ENCODE peak calls at places on chromosomes 12 and 14, in four cellular contexts. One of them, this sample, is unnamed.

GRCh38 chr14:57205953-57206352 is 62.8 kb downstream of the EXOC5 start:
- DNase-seq in uterus: no peak
- DNase-seq in transverse colon: no peak
- DNase-seq in cardiac muscle cell: no peak
- DNase-seq in this sample: no peak

GRCh38 chr14:95943699-95944098 is 67.1 kb downstream of the TUNAR start:
- DNase-seq in uterus: no peak
- DNase-seq in transverse colon: no peak
- DNase-seq in cardiac muscle cell: no peak
- DNase-seq in this sample: no peak

GRCh38 chr12:26028953-26029740 is 70.7 kb downstream of the RASSF8 start:
- DNase-seq in transverse colon: peak; percentile 15
- DNase-seq in uterus: peak; percentile 37
- DNase-seq in cardiac muscle cell: peak; percentile 75
- DNase-seq in this sample: no peak

GRCh38 chr14:102279282-102279681 is 25.7 kb downstream of the MOK start:
- DNase-seq in transverse colon: no peak
- DNase-seq in cardiac muscle cell: no peak
- DNase-seq in uterus: no peak
- DNase-seq in this sample: no peak

GRCh38 chr12:108333898-108334699 is 5.0 kb downstream of the CMKLR1 start:
- DNase-seq in uterus: no peak
- DNase-seq in cardiac muscle cell: peak; percentile 54
- DNase-seq in transverse colon: no peak
- DNase-seq in this sample: no peak

GRCh38 chr14:35416108-35416750 is 11.7 kb upstream of the NFKBIA start:
- DNase-seq in transverse colon: peak; percentile 34
- DNase-seq in uterus: no peak
- DNase-seq in cardiac muscle cell: no peak
- DNase-seq in this sample: no peak

GRCh38 chr12:130437555-130438242 is 100.0 kb downstream of the PIWIL1 start:
- DNase-seq in transverse colon: no peak
- DNase-seq in uterus: no peak
- DNase-seq in cardiac muscle cell: no peak
- DNase-seq in this sample: no peak

GRCh38 chr12:66107451-66107915 is 23.1 kb downstream of the LLPH start:
- DNase-seq in transverse colon: peak; percentile 35
- DNase-seq in cardiac muscle cell: peak; percentile 96
- DNase-seq in uterus: peak; percentile 71
- DNase-seq in this sample: no peak

GRCh38 chr14:104431929-104432541 is 147.5 kb upstream of the C14orf180 start:
- DNase-seq in uterus: no peak
- DNase-seq in cardiac muscle cell: no peak
- DNase-seq in transverse colon: no peak
- DNase-seq in this sample: no peak

GRCh38 chr14:72878746-72879145 is 15.2 kb downstream of the DPF3 start:
- DNase-seq in cardiac muscle cell: no peak
- DNase-seq in transverse colon: no peak
- DNase-seq in uterus: no peak
- DNase-seq in this sample: no peak

GRCh38 chr14:61150851-61151250 is 130.3 kb downstream of the TMEM30B start:
- DNase-seq in uterus: no peak
- DNase-seq in transverse colon: no peak
- DNase-seq in cardiac muscle cell: no peak
- DNase-seq in this sample: no peak

GRCh38 chr14:104680806-104681688 is 8.4 kb upstream of the INF2 start:
- DNase-seq in uterus: peak; percentile 66
- DNase-seq in cardiac muscle cell: peak; percentile 77
- DNase-seq in transverse colon: peak; percentile 77
- DNase-seq in this sample: peak; percentile 49

GRCh38 chr12:6235499-6235898 is 35.3 kb downstream of the CD9 start:
- DNase-seq in cardiac muscle cell: no peak
- DNase-seq in uterus: no peak
- DNase-seq in transverse colon: peak; percentile 88
- DNase-seq in this sample: no peak

GRCh38 chr12:79183003-79183402 is 318.4 kb downstream of the SYT1 start:
- DNase-seq in uterus: no peak
- DNase-seq in transverse colon: no peak
- DNase-seq in cardiac muscle cell: no peak
- DNase-seq in this sample: no peak

GRCh38 chr14:58560208-58560607 is 77.6 kb upstream of the DACT1 start:
- DNase-seq in cardiac muscle cell: peak; percentile 75
- DNase-seq in transverse colon: no peak
- DNase-seq in uterus: no peak
- DNase-seq in this sample: no peak

GRCh38 chr12:53113307-53113706 is 10.0 kb downstream of the SOAT2 start:
- DNase-seq in uterus: no peak
- DNase-seq in transverse colon: no peak
- DNase-seq in cardiac muscle cell: no peak
- DNase-seq in this sample: no peak

GRCh38 chr14:34614638-34615037 is 15.3 kb downstream of the SNX6 start:
- DNase-seq in transverse colon: no peak
- DNase-seq in cardiac muscle cell: no peak
- DNase-seq in uterus: no peak
- DNase-seq in this sample: no peak

GRCh38 chr12:130949806-130950205 is 3.9 kb upstream of the ADGRD1 start:
- DNase-seq in transverse colon: no peak
- DNase-seq in uterus: no peak
- DNase-seq in cardiac muscle cell: no peak
- DNase-seq in this sample: no peak

GRCh38 chr12:114335607-114336006 is 70.3 kb downstream of the TBX5 start:
- DNase-seq in transverse colon: no peak
- DNase-seq in cardiac muscle cell: no peak
- DNase-seq in uterus: no peak
- DNase-seq in this sample: no peak

GRCh38 chr14:24843999-24844398 is 205.9 kb downstream of the STXBP6 start:
- DNase-seq in cardiac muscle cell: no peak
- DNase-seq in uterus: no peak
- DNase-seq in transverse colon: peak; percentile 58
- DNase-seq in this sample: no peak

GRCh38 chr12:83153156-83153555 is 466.4 kb downstream of the TMTC2 start:
- DNase-seq in uterus: no peak
- DNase-seq in transverse colon: no peak
- DNase-seq in cardiac muscle cell: no peak
- DNase-seq in this sample: no peak

GRCh38 chr12:114679452-114679875 is 4.5 kb downstream of the TBX3 start:
- DNase-seq in cardiac muscle cell: no peak
- DNase-seq in uterus: no peak
- DNase-seq in transverse colon: no peak
- DNase-seq in this sample: no peak

GRCh38 chr12:121799175-121799841 is 4.5 kb upstream of the SETD1B start:
- DNase-seq in cardiac muscle cell: peak; percentile 78
- DNase-seq in transverse colon: peak; percentile 81
- DNase-seq in uterus: peak; percentile 81
- DNase-seq in this sample: peak; percentile 78

GRCh38 chr12:97753332-97753731 is 290.7 kb downstream of the RMST start:
- DNase-seq in transverse colon: no peak
- DNase-seq in uterus: no peak
- DNase-seq in cardiac muscle cell: no peak
- DNase-seq in this sample: no peak

DNA sequence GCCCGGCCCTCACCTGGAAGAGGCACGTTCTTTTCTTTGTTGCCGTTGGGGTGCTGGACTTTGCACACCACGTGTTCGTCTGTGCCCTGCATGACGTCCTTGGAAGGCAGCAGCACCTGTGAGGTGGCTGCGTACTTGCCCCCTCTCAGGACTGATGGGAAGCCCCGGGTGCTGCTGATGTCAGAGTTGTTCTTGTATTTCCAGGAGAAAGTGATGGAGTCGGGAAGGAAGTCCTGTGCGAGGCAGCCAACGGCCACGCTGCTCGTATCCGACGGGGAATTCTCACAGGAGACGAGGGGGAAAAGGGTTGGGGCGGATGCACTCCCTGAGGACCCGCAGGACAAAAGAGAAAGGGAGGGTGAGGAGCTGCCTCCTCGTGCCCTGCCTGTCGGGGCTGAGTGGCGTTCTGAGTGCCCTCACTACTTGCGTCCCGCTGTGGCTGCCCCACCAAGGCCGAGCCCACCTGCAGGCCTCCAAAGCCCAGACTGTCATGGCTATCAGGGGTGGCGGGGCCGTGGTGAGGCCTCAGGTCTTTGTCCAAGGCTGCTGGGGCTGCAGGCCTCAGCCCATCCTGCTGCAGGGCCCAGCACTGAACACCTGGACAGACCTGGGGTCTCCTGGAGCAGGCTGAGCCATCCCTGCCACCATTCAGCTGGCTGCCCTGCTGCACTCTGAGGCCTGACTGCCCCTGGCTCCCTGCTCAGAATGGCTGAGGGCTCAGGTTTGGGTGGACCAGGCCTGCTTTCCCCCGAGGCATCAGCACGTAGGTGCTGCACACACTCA is 329.7 kb downstream of the TMEM121 start:
- DNase-seq in uterus: peak; percentile 2
- DNase-seq in transverse colon: peak; percentile 7
- DNase-seq in cardiac muscle cell: no peak
- DNase-seq in this sample: peak; percentile 10
- H3K4me3 ChIP-seq in uterus: no peak overlapping the region
- H3K4me3 ChIP-seq in transverse colon: no peak overlapping the region
- H3K4me3 ChIP-seq in cardiac muscle cell: no peak overlapping the region
- H3K4me3 ChIP-seq in this sample: no peak overlapping the region

GRCh38 chr12:64413884-64414283 is 9.7 kb downstream of the XPOT start:
- DNase-seq in uterus: no peak
- DNase-seq in transverse colon: no peak
- DNase-seq in cardiac muscle cell: no peak
- DNase-seq in this sample: no peak

GRCh38 chr12:64418209-64418608 is 14.0 kb downstream of the XPOT start:
- DNase-seq in transverse colon: no peak
- DNase-seq in cardiac muscle cell: no peak
- DNase-seq in uterus: no peak
- DNase-seq in this sample: no peak

GRCh38 chr12:64419696-64420095 is 15.5 kb downstream of the XPOT start:
- DNase-seq in uterus: no peak
- DNase-seq in cardiac muscle cell: no peak
- DNase-seq in transverse colon: no peak
- DNase-seq in this sample: no peak
- H3K36me3 ChIP-seq in uterus: no peaks in the 10 kb centered on the region
- H3K36me3 ChIP-seq in cardiac muscle cell: peaks cover 91% of the 10 kb centered on the region
- H3K36me3 ChIP-seq in transverse colon: peaks cover 80% of the 10 kb centered on the region
- H3K36me3 ChIP-seq in this sample: peaks cover 100% of the 10 kb centered on the region

GRCh38 chr12:48034835-48035805 is 30.8 kb upstream of the COL2A1 start:
- DNase-seq in transverse colon: no peak
- DNase-seq in cardiac muscle cell: no peak
- DNase-seq in uterus: no peak
- DNase-seq in this sample: no peak

GRCh38 chr12:48038085-48038484 is 33.8 kb upstream of the COL2A1 start:
- DNase-seq in uterus: no peak
- DNase-seq in transverse colon: no peak
- DNase-seq in cardiac muscle cell: no peak
- DNase-seq in this sample: no peak

GRCh38 chr12:48037267-48037915 is 33.1 kb upstream of the COL2A1 start:
- DNase-seq in uterus: no peak
- DNase-seq in transverse colon: no peak
- DNase-seq in cardiac muscle cell: peak; percentile 78
- DNase-seq in this sample: no peak

GRCh38 chr12:48039151-48039550 is 34.9 kb upstream of the COL2A1 start:
- DNase-seq in cardiac muscle cell: no peak
- DNase-seq in transverse colon: no peak
- DNase-seq in uterus: no peak
- DNase-seq in this sample: no peak

DNA sequence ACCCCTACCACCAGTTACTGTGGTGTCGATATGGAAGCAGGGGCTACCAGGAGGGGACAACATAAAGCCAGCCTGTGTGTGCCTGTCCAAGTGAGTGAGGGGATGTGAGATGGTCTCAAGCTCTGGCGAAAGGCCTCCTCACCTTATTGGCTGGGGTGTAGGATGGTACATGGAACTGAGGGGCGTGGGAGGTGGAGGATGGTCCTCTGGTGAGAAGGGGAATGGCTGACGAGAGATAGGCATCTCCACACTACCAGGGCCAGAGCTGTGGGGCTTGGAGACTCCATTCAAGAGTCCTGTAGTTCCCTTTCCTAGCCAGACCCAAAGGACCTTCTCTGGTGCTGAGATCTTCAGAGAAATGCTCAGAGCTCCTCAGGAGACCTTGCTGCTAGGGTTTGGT is 32.5 kb upstream of the COL2A1 start:
- DNase-seq in cardiac muscle cell: no peak
- DNase-seq in transverse colon: no peak
- DNase-seq in uterus: no peak
- DNase-seq in this sample: no peak
- H3K4me3 ChIP-seq in cardiac muscle cell: no peak overlapping the region
- H3K4me3 ChIP-seq in transverse colon: no peak overlapping the region
- H3K4me3 ChIP-seq in uterus: no peak overlapping the region
- H3K4me3 ChIP-seq in this sample: no peak overlapping the region

GRCh38 chr12:57101892-57102695 is 9.1 kb downstream of the STAT6 start:
- DNase-seq in uterus: no peak
- DNase-seq in cardiac muscle cell: no peak
- DNase-seq in transverse colon: peak; percentile 61
- DNase-seq in this sample: no peak
- H3K36me3 ChIP-seq in uterus: no peaks in the 10 kb centered on the region
- H3K36me3 ChIP-seq in cardiac muscle cell: no peaks in the 10 kb centered on the region
- H3K36me3 ChIP-seq in transverse colon: peaks cover 37% of the 10 kb centered on the region
- H3K36me3 ChIP-seq in this sample: peaks cover 78% of the 10 kb centered on the region

GRCh38 chr12:124324803-124325705 is 30.2 kb downstream of the RFLNA start:
- DNase-seq in cardiac muscle cell: no peak
- DNase-seq in transverse colon: no peak
- DNase-seq in uterus: no peak
- DNase-seq in this sample: no peak

GRCh38 chr12:124328116-124328515 is 33.2 kb downstream of the RFLNA start:
- DNase-seq in cardiac muscle cell: no peak
- DNase-seq in uterus: no peak
- DNase-seq in transverse colon: no peak
- DNase-seq in this sample: peak; percentile 75

GRCh38 chr12:124326104-124326503 is 31.2 kb downstream of the RFLNA start:
- DNase-seq in transverse colon: no peak
- DNase-seq in uterus: no peak
- DNase-seq in cardiac muscle cell: no peak
- DNase-seq in this sample: no peak

GRCh38 chr12:124327362-124328043 is 32.6 kb downstream of the RFLNA start:
- DNase-seq in uterus: no peak
- DNase-seq in transverse colon: no peak
- DNase-seq in cardiac muscle cell: no peak
- DNase-seq in this sample: peak; percentile 45

DNA sequence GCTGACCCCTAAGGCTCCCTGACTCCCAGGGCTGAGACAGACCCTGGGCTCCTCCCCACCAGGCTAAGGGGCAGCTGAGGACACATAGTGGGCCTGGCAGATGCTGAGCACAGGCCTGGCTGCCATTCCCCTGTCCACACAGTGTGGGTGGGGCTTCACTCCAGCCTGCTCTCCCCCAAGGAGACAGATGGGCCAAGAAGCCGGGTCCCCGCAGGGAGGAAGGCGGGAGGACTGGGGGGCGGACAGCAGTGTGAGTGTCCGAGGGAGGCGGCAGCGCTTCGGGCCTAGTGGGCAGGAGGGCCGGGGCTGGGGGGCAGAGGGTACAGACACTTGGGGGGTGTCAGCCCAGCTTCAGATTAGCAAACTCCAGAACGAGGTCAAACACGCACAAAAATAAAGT is 32.0 kb downstream of the RFLNA start:
- DNase-seq in cardiac muscle cell: no peak
- DNase-seq in uterus: no peak
- DNase-seq in transverse colon: no peak
- DNase-seq in this sample: no peak
- H3K4me3 ChIP-seq in cardiac muscle cell: no peak overlapping the region
- H3K4me3 ChIP-seq in uterus: no peak overlapping the region
- H3K4me3 ChIP-seq in transverse colon: no peak overlapping the region
- H3K4me3 ChIP-seq in this sample: peak overlapping the region; percentile 44